ENCODE peak calls at places on chromosomes 11 and 22, in eight cellular contexts. W, R, B, Y, K, S, X and E are unnamed samples.

GRCh38 chr11:64673279-64673678 is 49.7 kb downstream of the NRXN2 start:
- DNase-seq in W (no peak), R (no peak), B (no peak), Y (no peak), K (no peak), S (no peak), X (no peak), E (no peak)

GRCh38 chr11:76209956-76210885 is 3.9 kb upstream of the WNT11 start:
- DNase-seq in W (peak), R (peak), B (peak), Y (peak), K (peak), S (peak), X (peak), E (no peak)

GRCh38 chr11:78564037-78564888 is 10.4 kb downstream of the NARS2 start:
- DNase-seq in W (peak), R (peak), B (peak), Y (peak), K (peak), S (peak), X (no peak), E (no peak)

GRCh38 chr11:108027057-108027456 is 18.4 kb downstream of the CUL5 start:
- DNase-seq in W (no peak), R (no peak), B (no peak), Y (no peak), K (no peak), S (peak), X (no peak), E (no peak)

GRCh38 chr11:69461272-69461962 is 20.0 kb upstream of the LINC01488 start:
- DNase-seq in W (no peak), R (no peak), B (no peak), Y (no peak), K (no peak), S (no peak), X (no peak), E (no peak)

GRCh38 chr11:72787262-72788104 is 6.4 kb downstream of the STARD10 start:
- DNase-seq in W (no peak), R (no peak), B (no peak), Y (peak), K (no peak), S (no peak), X (no peak), E (no peak)

GRCh38 chr11:7307836-7308235 is 56.1 kb downstream of the SYT9 start:
- DNase-seq in W (no peak), R (no peak), B (no peak), Y (no peak), K (no peak), S (no peak), X (no peak), E (no peak)

GRCh38 chr11:122863704-122864326 is 18.7 kb upstream of the JHY start:
- DNase-seq in W (peak), R (no peak), B (peak), Y (peak), K (peak), S (peak), X (no peak), E (no peak)

GRCh38 chr11:92226331-92227232 is 2.0 kb downstream of the FAT3 start:
- DNase-seq in W (peak), R (no peak), B (no peak), Y (peak), K (no peak), S (no peak), X (no peak), E (peak)

GRCh38 chr11:31861011-31861410 is 49.9 kb upstream of the PAX6 start:
- DNase-seq in W (no peak), R (no peak), B (no peak), Y (no peak), K (no peak), S (no peak), X (no peak), E (no peak)

GRCh38 chr22:47458348-47458747 is 695.9 kb downstream of the TBC1D22A start:
- DNase-seq in W (no peak), R (no peak), B (no peak), Y (no peak), K (no peak), S (no peak), X (no peak), E (no peak)

GRCh38 chr22:38315801-38316339 is 1.4 kb downstream of the CSNK1E start:
- DNase-seq in W (peak), R (no peak), B (no peak), Y (no peak), K (peak), S (no peak), X (no peak), E (no peak)

GRCh38 chr11:116333193-116333592 is 439.6 kb downstream of the BUD13 start:
- DNase-seq in W (no peak), R (no peak), B (no peak), Y (no peak), K (no peak), S (no peak), X (no peak), E (no peak)

GRCh38 chr22:27984001-27984695 is 65.1 kb upstream of the PITPNB start:
- DNase-seq in W (no peak), R (no peak), B (no peak), Y (no peak), K (no peak), S (no peak), X (no peak), E (peak)

GRCh38 chr11:73757598-73757997 is 3.3 kb downstream of the RAB6A start:
- DNase-seq in W (no peak), R (no peak), B (no peak), Y (no peak), K (no peak), S (no peak), X (no peak), E (no peak)

GRCh38 chr11:91231226-91231625 is 993.4 kb upstream of the FAT3 start:
- DNase-seq in W (no peak), R (no peak), B (peak), Y (no peak), K (no peak), S (no peak), X (no peak), E (no peak)

GRCh38 chr11:65782816-65783228 is 2.0 kb upstream of the AP5B1 start:
- DNase-seq in W (no peak), R (no peak), B (no peak), Y (peak), K (no peak), S (no peak), X (peak), E (no peak)

GRCh38 chr11:65424200-65425104 is 1.9 kb downstream of the NEAT1 start:
- DNase-seq in W (peak), R (peak), B (peak), Y (no peak), K (peak), S (peak), X (peak), E (peak)

GRCh38 chr22:19179472-19180048 is 1.0 kb upstream of the SLC25A1 start:
- DNase-seq in W (peak), R (peak), B (peak), Y (peak), K (no peak), S (peak), X (peak), E (no peak)

GRCh38 chr11:61626580-61627380 is 45.9 kb upstream of the SYT7 start:
- DNase-seq in W (no peak), R (no peak), B (peak), Y (no peak), K (no peak), S (no peak), X (peak), E (no peak)

GRCh38 chr22:26597026-26597425 is 7.1 kb upstream of the TPST2 start:
- DNase-seq in W (no peak), R (peak), B (no peak), Y (no peak), K (no peak), S (no peak), X (no peak), E (no peak)

GRCh38 chr11:31870609-31871309 is 59.6 kb upstream of the PAX6 start:
- DNase-seq in W (peak), R (peak), B (peak), Y (peak), K (no peak), S (peak), X (no peak), E (no peak)

GRCh38 chr11:76690736-76691135 is 20.2 kb upstream of the LRRC32 start:
- DNase-seq in W (peak), R (no peak), B (peak), Y (no peak), K (no peak), S (no peak), X (no peak), E (no peak)

GRCh38 chr11:107203656-107204055 is 185.4 kb upstream of the GUCY1A2 start:
- DNase-seq in W (no peak), R (no peak), B (no peak), Y (no peak), K (no peak), S (no peak), X (no peak), E (no peak)

GRCh38 chr11:121071456-121072236 is 29.4 kb upstream of the TECTA start:
- DNase-seq in W (no peak), R (no peak), B (no peak), Y (no peak), K (no peak), S (no peak), X (no peak), E (no peak)

GRCh38 chr22:49953680-49954344 is 6.8 kb upstream of the PIM3 start:
- DNase-seq in W (no peak), R (no peak), B (no peak), Y (peak), K (no peak), S (no peak), X (no peak), E (no peak)

GRCh38 chr11:10268746-10269487 is 25.1 kb downstream of the SBF2 start:
- DNase-seq in W (peak), R (no peak), B (no peak), Y (no peak), K (no peak), S (no peak), X (no peak), E (no peak)

GRCh38 chr11:41978951-41979350 is 519.5 kb upstream of the LRRC4C start:
- DNase-seq in W (no peak), R (no peak), B (no peak), Y (no peak), K (no peak), S (no peak), X (no peak), E (no peak)

GRCh38 chr11:46594785-46595184 is 962 bp upstream of the AMBRA1 start:
- DNase-seq in W (no peak), R (no peak), B (no peak), Y (no peak), K (no peak), S (no peak), X (no peak), E (no peak)